ENCODE peak calls at places on chromosomes 13 and 19, in six cellular contexts. C is endothelial cell of umbilical vein, W is HepG2, V is GM12878, E is A549, R is K562. F is an unnamed sample.

GRCh38 chr19:6030214-6030507 is 52.2 kb upstream of the RANBP3 start:
- DNase-seq in V (no peak), W (no peak), R (no peak), C (no peak), E (no peak), F (no peak)

GRCh38 chr13:93861818-93862217 is 617.7 kb downstream of the DCT start:
- DNase-seq in W (no peak), E (no peak), V (no peak), R (no peak), C (no peak), F (no peak)

GRCh38 chr13:32624441-32624840 is 38.2 kb downstream of the PDS5B start:
- DNase-seq in V (no peak), E (no peak), R (no peak), C (no peak), W (no peak), F (no peak)

GRCh38 chr19:6232567-6232966 is 47.2 kb downstream of the MLLT1 start:
- DNase-seq in C (no peak), W (no peak), V (no peak), R (no peak), E (no peak), F (peak)

GRCh38 chr13:95898256-95898655 is 154.9 kb downstream of the UGGT2 start:
- DNase-seq in V (no peak), R (no peak), C (no peak), E (no peak), W (no peak), F (no peak)

GRCh38 chr13:29746167-29746677 is 104.2 kb downstream of the UBL3 start:
- DNase-seq in W (no peak), R (no peak), C (no peak), V (no peak), E (no peak), F (no peak)

GRCh38 chr13:109586509-109587346 is 199.7 kb downstream of the IRS2 start:
- DNase-seq in E (peak), W (no peak), R (no peak), C (no peak), V (no peak), F (no peak)

GRCh38 chr13:94311893-94312292 is 167.6 kb downstream of the DCT start:
- DNase-seq in E (no peak), V (no peak), C (peak), R (no peak), W (no peak), F (no peak)

GRCh38 chr13:99258946-99259345 is 767 bp upstream of the GPR18 start:
- DNase-seq in W (no peak), E (no peak), C (no peak), V (no peak), R (no peak), F (peak)

GRCh38 chr19:4066176-4066606 is 508 bp downstream of the ZBTB7A start:
- DNase-seq in W (no peak), C (no peak), R (no peak), V (no peak), E (no peak), F (no peak)

GRCh38 chr19:52786078-52786463 is 520 bp downstream of the ZNF600 start:
- DNase-seq in V (no peak), R (peak), W (no peak), E (no peak), C (peak), F (no peak)

GRCh38 chr19:12841094-12841493 is 2.8 kb downstream of the MAST1 start:
- DNase-seq in V (no peak), R (peak), C (no peak), W (no peak), E (no peak), F (no peak)

GRCh38 chr13:34578471-34578870 is 363.6 kb upstream of the NBEA start:
- DNase-seq in E (no peak), C (no peak), W (no peak), V (no peak), R (no peak), F (no peak)

GRCh38 chr19:1355258-1355973 is 28.3 kb upstream of the NDUFS7 start:
- DNase-seq in V (no peak), E (no peak), W (no peak), R (peak), C (no peak), F (peak)

DNA sequence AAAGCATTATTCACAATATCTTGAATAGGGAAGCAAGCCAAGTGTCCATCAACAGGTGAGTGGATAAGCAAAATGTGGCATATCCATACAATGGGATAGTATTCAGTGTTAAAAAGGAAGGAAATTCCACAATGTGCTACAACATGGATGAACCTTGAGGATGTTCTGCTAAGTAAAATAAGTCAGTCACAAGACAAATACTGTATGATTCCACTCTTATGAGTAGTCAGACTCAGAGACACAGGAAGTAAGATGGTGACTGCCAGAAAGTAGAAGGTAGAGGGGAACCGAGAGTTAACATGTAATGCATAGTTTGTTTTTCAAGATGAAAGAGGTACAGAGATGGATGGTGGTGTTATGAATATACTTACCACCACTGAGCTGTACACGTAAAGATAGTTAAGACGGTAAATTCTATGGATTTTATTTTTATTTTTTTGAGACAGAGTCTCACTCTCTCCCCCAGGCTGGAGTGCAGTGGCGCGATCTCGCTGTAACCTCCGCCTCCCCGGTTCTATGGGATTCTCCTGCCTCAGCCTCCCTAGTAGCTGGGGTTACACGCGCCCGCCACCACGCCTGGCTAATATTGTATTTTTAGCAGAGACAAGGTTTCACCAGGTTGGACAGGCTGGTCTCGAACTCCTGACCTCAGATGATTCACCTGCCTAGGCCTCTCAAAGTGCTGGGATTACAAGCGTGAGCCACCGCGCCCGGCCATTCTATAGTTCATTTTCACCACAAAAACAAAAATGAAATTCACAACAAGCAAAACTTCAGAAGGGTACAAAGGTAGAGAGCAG is 1.0 kb upstream of the CHAMP1 start:
- DNase-seq in W (no peak), C (peak), E (no peak), R (peak), V (peak), F (peak)
- TF ChIP-seq MYC in W (no peak), C (no peak), E (no peak), R (no peak), V (no peak), F (no peak)

DNA sequence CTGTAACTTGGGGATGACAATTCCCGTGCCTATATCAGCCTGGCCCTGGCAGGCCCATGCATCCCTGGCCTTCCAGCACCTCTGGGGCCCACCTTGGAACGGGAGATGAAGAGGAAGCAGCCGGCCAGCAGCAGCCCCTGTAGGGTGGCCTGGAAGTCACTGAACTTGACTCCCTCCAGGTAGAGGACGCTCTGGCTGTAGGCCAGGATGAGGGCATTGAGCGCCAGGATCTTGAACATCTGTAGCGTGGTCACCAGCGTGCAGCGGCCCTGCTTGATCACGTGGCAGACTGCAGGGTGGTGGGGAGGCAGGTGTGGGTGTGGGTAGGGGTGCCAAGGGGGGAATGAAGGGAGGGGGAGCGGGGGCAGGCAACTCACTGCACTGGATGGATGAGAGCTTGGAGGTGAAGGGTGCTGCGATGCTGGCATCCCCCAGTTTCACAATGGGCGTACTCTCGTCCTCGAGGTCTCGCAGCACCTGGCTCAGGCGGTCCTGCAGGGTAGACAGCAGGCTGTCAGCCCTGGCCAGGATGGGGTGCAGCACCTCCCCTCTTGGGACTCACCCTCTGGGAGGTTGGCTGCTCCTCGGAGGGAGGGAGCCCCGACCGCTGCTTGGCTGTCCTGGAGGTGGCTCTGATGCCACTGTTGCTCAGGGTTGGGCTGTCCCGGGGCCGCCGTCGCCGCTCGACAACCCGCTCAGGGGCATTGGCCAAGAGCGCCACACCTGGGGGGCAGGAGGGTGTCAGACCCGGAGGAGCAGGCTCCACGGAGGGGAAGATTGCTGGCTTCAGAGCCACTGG is 3.8 kb upstream of the GMIP start:
- DNase-seq in E (no peak), C (no peak), W (no peak), V (no peak), R (no peak), F (no peak)
- H3K4me3 ChIP-seq in E (no peak), C (no peak), W (no peak), V (no peak), R (no peak), F (no peak)

DNA sequence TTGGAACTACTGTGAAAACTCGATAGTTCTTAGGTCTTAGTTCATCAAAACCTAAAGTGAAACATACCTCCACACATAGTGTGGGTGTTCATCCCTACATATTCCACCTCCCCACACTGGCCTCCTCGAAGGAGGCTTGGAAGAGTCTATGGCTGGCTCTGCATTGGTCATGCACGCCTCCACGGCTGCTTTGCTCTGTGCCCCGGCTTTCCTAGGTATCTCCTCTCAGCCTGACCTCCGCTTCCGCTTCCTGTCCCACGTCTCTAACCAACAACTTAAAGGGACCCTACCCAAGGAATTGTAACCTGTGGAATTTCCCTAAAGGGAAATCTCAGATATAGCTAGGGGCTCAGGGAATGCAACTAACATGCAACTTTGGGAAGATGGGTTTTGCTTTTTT is 79.7 kb upstream of the MBNL2 start:
- DNase-seq in C (peak), E (peak), R (peak), V (no peak), W (peak), F (no peak)
- TF ChIP-seq POLR2A in C (no peak), E (peak), R (no peak), V (no peak), W (peak), F (no peak)

DNA sequence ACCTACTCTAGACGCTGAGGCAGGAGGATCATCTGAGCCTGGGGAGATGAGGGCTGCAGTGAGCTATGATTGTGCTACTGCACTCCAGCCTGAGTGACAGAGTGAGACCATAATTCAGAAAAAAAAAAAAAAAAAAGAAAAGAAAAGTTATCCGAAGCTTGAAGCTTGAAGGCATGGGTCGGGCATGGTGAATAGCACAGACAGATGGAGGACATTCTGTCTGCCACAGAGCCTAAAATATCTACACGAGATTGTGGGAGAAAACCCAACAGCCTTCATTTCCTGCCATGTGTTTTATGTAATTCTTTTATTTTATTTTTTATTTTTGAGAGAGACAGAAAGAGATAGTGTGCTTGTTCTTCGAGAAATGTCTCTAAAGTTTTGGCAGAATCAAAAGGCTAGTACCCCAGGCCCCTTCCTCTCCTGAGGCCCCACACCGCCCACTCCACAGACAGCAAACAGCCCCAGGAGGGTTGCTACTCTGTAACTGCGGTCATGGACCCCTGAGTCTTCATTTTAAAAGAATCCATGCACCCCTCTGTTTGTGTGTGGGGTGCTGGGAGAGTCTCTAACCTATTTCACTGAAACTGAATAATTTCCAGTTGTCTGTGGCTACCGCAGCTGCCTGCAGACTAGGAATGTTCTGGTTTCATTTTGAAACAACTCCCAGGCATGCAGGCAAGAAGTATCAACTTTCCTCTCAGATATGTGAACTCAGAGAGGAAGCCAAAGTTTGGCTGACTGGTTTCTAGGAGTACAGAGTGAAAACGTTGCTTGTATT is 38.4 kb upstream of the RCBTB2 start:
- DNase-seq in W (no peak), R (no peak), E (no peak), V (no peak), C (peak), F (peak)
- TF ChIP-seq MYC in W (no peak), R (no peak), E (no peak), V (no peak), C (no peak), F (peak)

GRCh38 chr13:110676511-110677204 is 29.3 kb downstream of the CARS2 start:
- DNase-seq in W (no peak), C (no peak), V (peak), R (no peak), E (no peak), F (no peak)

GRCh38 chr13:110681868-110682550 is 23.9 kb downstream of the CARS2 start:
- DNase-seq in W (no peak), V (no peak), R (no peak), C (no peak), E (no peak), F (no peak)

GRCh38 chr13:110680852-110681251 is 25.1 kb downstream of the CARS2 start:
- DNase-seq in W (peak), R (peak), C (peak), V (no peak), E (peak), F (peak)

GRCh38 chr13:110676057-110676510 is 29.8 kb downstream of the CARS2 start:
- DNase-seq in E (no peak), C (no peak), W (no peak), V (peak), R (no peak), F (no peak)

GRCh38 chr13:110677731-110678545 is 28.0 kb downstream of the CARS2 start:
- DNase-seq in R (no peak), W (no peak), V (no peak), E (no peak), C (no peak), F (no peak)
- H3K4me3 ChIP-seq in R (no peak), W (no peak), V (no peak), E (no peak), C (no peak), F (no peak)

F was measured in NB4.